ENCODE peak calls at places on chromosomes 13 and 19, in nine cellular contexts. One of them, this sample, is unnamed.

GRCh38 chr19:2312819-2313501 is 5.0 kb upstream of the LINGO3 start:
- DNase-seq in cardiac muscle cell: no peak
- DNase-seq in mucosa of descending colon: no peak
- DNase-seq in OCI-LY7: no peak
- DNase-seq in ovary: no peak
- DNase-seq in tibial nerve: no peak
- DNase-seq in hepatocyte: no peak
- DNase-seq in IMR-90: no peak
- DNase-seq in neuronal stem cell: no peak
- DNase-seq in this sample: no peak

GRCh38 chr13:37144661-37145060 is 39.2 kb upstream of the CSNK1A1L start:
- DNase-seq in cardiac muscle cell: no peak
- DNase-seq in mucosa of descending colon: no peak
- DNase-seq in OCI-LY7: no peak
- DNase-seq in ovary: no peak
- DNase-seq in tibial nerve: no peak
- DNase-seq in hepatocyte: peak; percentile 11
- DNase-seq in IMR-90: peak; percentile 66
- DNase-seq in neuronal stem cell: no peak
- DNase-seq in this sample: no peak

GRCh38 chr13:93455881-93456280 is 229.3 kb downstream of the GPC6 start:
- DNase-seq in cardiac muscle cell: no peak
- DNase-seq in mucosa of descending colon: no peak
- DNase-seq in OCI-LY7: no peak
- DNase-seq in ovary: no peak
- DNase-seq in tibial nerve: no peak
- DNase-seq in hepatocyte: no peak
- DNase-seq in IMR-90: no peak
- DNase-seq in neuronal stem cell: no peak
- DNase-seq in this sample: no peak

GRCh38 chr13:45040626-45041025 is 51.3 kb downstream of the GPALPP1 start:
- DNase-seq in cardiac muscle cell: no peak
- DNase-seq in mucosa of descending colon: no peak
- DNase-seq in OCI-LY7: no peak
- DNase-seq in ovary: no peak
- DNase-seq in tibial nerve: no peak
- DNase-seq in hepatocyte: no peak
- DNase-seq in IMR-90: no peak
- DNase-seq in neuronal stem cell: no peak
- DNase-seq in this sample: no peak

GRCh38 chr13:76846363-76846762 is 39.8 kb downstream of the KCTD12 start:
- DNase-seq in cardiac muscle cell: no peak
- DNase-seq in mucosa of descending colon: no peak
- DNase-seq in OCI-LY7: no peak
- DNase-seq in ovary: no peak
- DNase-seq in tibial nerve: no peak
- DNase-seq in hepatocyte: no peak
- DNase-seq in IMR-90: no peak
- DNase-seq in neuronal stem cell: no peak
- DNase-seq in this sample: no peak

GRCh38 chr19:40502647-40503046 is 35.8 kb downstream of the SPTBN4 start:
- DNase-seq in cardiac muscle cell: no peak
- DNase-seq in mucosa of descending colon: no peak
- DNase-seq in OCI-LY7: no peak
- DNase-seq in ovary: no peak
- DNase-seq in tibial nerve: no peak
- DNase-seq in hepatocyte: peak; percentile 44
- DNase-seq in IMR-90: no peak
- DNase-seq in neuronal stem cell: no peak
- DNase-seq in this sample: peak; percentile 81

GRCh38 chr13:40410315-40410714 is 256.1 kb downstream of the FOXO1 start:
- DNase-seq in cardiac muscle cell: peak; percentile 60
- DNase-seq in mucosa of descending colon: no peak
- DNase-seq in OCI-LY7: no peak
- DNase-seq in ovary: no peak
- DNase-seq in tibial nerve: no peak
- DNase-seq in hepatocyte: no peak
- DNase-seq in IMR-90: no peak
- DNase-seq in neuronal stem cell: no peak
- DNase-seq in this sample: no peak

GRCh38 chr19:10422846-10423245 is 2.5 kb downstream of the PDE4A start:
- DNase-seq in cardiac muscle cell: no peak
- DNase-seq in mucosa of descending colon: no peak
- DNase-seq in OCI-LY7: no peak
- DNase-seq in ovary: no peak
- DNase-seq in tibial nerve: no peak
- DNase-seq in hepatocyte: no peak
- DNase-seq in IMR-90: no peak
- DNase-seq in neuronal stem cell: no peak
- DNase-seq in this sample: no peak

GRCh38 chr19:4042731-4043082 is 24.0 kb downstream of the ZBTB7A start:
- DNase-seq in cardiac muscle cell: no peak
- DNase-seq in mucosa of descending colon: peak; percentile 64
- DNase-seq in OCI-LY7: no peak
- DNase-seq in ovary: no peak
- DNase-seq in tibial nerve: no peak
- DNase-seq in hepatocyte: no peak
- DNase-seq in IMR-90: no peak
- DNase-seq in neuronal stem cell: no peak
- DNase-seq in this sample: no peak

DNA sequence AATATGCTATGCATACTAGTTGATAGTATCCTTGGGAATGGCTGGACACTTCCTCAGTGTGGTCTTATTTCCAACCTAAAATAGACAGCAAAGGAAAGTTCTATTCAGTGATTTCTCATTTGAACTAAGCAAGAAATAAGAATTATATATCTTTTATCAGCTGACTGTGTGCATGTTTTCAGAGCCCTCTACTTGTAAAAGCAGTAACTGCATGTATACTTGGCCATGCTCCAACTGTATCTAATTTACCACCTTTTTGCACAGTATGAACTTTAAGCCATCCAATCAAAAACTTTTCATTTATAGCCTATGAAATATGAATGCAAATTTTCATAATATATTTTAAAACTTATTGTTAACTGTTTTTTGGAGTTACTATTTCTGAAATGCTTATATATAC is 136.4 kb upstream of the PCDH9 start:
- DNase-seq in cardiac muscle cell: peak; percentile 52
- DNase-seq in mucosa of descending colon: no peak
- DNase-seq in OCI-LY7: no peak
- DNase-seq in ovary: no peak
- DNase-seq in tibial nerve: no peak
- DNase-seq in hepatocyte: peak; percentile 22
- DNase-seq in IMR-90: peak; percentile 50
- DNase-seq in neuronal stem cell: no peak
- DNase-seq in this sample: no peak
- H3K36me3 ChIP-seq in cardiac muscle cell: no peaks in the 10 kb centered on the region
- H3K36me3 ChIP-seq in mucosa of descending colon: no peaks in the 10 kb centered on the region
- H3K36me3 ChIP-seq in OCI-LY7: no peaks in the 10 kb centered on the region
- H3K36me3 ChIP-seq in ovary: no peaks in the 10 kb centered on the region
- H3K36me3 ChIP-seq in tibial nerve: no peaks in the 10 kb centered on the region
- H3K36me3 ChIP-seq in hepatocyte: no peaks in the 10 kb centered on the region
- H3K36me3 ChIP-seq in IMR-90: no peaks in the 10 kb centered on the region
- H3K36me3 ChIP-seq in neuronal stem cell: no peaks in the 10 kb centered on the region
- H3K36me3 ChIP-seq in this sample: no peaks in the 10 kb centered on the region

DNA sequence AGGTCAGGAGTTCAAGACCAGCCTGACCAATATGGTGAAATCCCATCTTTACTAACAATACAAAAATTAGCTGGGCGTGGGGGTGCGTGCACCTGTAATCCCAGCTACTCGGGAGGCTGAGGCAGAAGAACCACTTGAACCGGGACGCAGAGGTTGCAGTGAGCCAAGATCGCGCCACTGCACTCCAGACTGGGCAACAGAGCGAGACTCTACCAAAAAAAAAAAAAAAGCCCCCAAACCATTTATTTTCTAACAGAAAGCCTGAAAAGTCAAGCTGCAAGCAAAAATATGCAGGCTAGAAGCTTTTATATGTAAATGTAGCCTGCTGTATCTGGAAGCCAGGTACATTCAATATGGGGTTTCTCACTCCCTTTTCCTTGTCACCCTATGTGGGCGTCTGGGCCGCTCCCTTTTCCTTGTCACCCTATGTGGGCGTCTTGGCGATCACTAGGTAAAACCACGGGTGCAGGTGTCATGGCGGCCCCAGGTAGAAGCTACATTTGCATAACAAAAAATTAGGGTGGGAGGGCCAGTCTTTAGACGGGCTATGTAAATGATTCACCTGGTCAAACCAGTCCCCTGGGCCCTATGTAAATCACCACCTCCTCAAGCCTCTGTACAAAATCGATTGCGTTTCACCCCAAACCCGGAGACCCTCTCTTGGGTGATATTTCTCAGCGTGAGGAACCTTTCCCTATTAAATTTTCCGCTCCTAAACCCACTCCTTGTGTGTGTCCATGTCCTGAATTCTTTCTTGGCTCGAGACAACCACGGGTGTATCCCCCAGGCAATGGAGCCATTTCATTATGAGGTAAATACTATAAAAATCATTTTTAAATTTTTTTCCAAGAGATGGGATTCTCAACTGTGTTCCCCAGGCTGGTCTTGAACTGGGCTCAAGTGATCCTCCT is 2.1 kb downstream of the TRIM13 start:
- DNase-seq in cardiac muscle cell: no peak
- DNase-seq in mucosa of descending colon: no peak
- DNase-seq in OCI-LY7: no peak
- DNase-seq in ovary: no peak
- DNase-seq in tibial nerve: no peak
- DNase-seq in hepatocyte: no peak
- DNase-seq in IMR-90: no peak
- DNase-seq in neuronal stem cell: no peak
- DNase-seq in this sample: peak; percentile 83
- H3K4me3 ChIP-seq in cardiac muscle cell: peak overlapping the region; percentile 73
- H3K4me3 ChIP-seq in mucosa of descending colon: no peak overlapping the region
- H3K4me3 ChIP-seq in OCI-LY7: peak overlapping the region; percentile 94
- H3K4me3 ChIP-seq in ovary: no peak overlapping the region
- H3K4me3 ChIP-seq in tibial nerve: peak overlapping the region; percentile 95
- H3K4me3 ChIP-seq in hepatocyte: no peak overlapping the region
- H3K4me3 ChIP-seq in IMR-90: no peak overlapping the region
- H3K4me3 ChIP-seq in neuronal stem cell: no peak overlapping the region
- H3K4me3 ChIP-seq in this sample: peak overlapping the region; percentile 98

GRCh38 chr19:33390908-33391630 is 17.6 kb downstream of the CEBPG start:
- DNase-seq in cardiac muscle cell: no peak
- DNase-seq in mucosa of descending colon: peak; percentile 39
- DNase-seq in OCI-LY7: no peak
- DNase-seq in ovary: peak; percentile 30
- DNase-seq in tibial nerve: peak; percentile 11
- DNase-seq in hepatocyte: no peak
- DNase-seq in IMR-90: no peak
- DNase-seq in neuronal stem cell: no peak
- DNase-seq in this sample: no peak

GRCh38 chr19:33388817-33389573 is 15.5 kb downstream of the CEBPG start:
- DNase-seq in cardiac muscle cell: no peak
- DNase-seq in mucosa of descending colon: peak; percentile 27
- DNase-seq in OCI-LY7: no peak
- DNase-seq in ovary: peak; percentile 22
- DNase-seq in tibial nerve: no peak
- DNase-seq in hepatocyte: no peak
- DNase-seq in IMR-90: no peak
- DNase-seq in neuronal stem cell: no peak
- DNase-seq in this sample: no peak

GRCh38 chr19:33390120-33390907 is 16.8 kb downstream of the CEBPG start:
- DNase-seq in cardiac muscle cell: peak; percentile 71
- DNase-seq in mucosa of descending colon: peak; percentile 64
- DNase-seq in OCI-LY7: no peak
- DNase-seq in ovary: peak; percentile 84
- DNase-seq in tibial nerve: peak; percentile 51
- DNase-seq in hepatocyte: no peak
- DNase-seq in IMR-90: no peak
- DNase-seq in neuronal stem cell: no peak
- DNase-seq in this sample: no peak

GRCh38 chr19:33388231-33388816 is 14.8 kb downstream of the CEBPG start:
- DNase-seq in cardiac muscle cell: no peak
- DNase-seq in mucosa of descending colon: peak; percentile 22
- DNase-seq in OCI-LY7: no peak
- DNase-seq in ovary: no peak
- DNase-seq in tibial nerve: no peak
- DNase-seq in hepatocyte: no peak
- DNase-seq in IMR-90: no peak
- DNase-seq in neuronal stem cell: no peak
- DNase-seq in this sample: no peak

DNA sequence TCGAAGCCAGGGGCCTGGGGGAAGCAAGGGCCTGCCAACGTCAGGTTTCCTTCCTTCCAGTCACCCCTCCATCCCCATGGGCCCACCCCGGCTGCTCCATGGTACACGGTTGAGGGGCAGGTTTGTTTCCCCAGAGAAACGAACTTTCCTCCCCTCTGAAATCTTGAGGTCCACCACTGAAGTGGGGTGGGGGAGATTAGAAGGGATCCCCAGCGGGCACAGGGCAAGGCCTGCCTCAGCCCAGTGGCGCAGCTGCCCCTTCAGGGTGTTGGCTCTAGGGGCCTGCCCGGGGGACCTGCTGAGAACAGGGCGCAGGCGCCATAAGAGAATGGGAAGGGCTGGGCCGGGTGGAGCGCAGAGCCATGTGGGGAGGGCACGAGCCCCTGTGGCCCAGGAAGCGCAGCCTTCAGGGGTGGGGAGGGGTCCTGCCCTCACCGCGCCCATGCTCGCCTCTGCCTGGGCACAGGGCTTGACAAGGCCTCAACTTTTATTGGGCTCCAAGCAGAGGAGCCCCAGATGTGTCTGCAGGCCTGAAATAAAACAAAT is 16.1 kb downstream of the CEBPG start:
- DNase-seq in cardiac muscle cell: no peak
- DNase-seq in mucosa of descending colon: peak; percentile 57
- DNase-seq in OCI-LY7: no peak
- DNase-seq in ovary: peak; percentile 14
- DNase-seq in tibial nerve: peak; percentile 12
- DNase-seq in hepatocyte: no peak
- DNase-seq in IMR-90: no peak
- DNase-seq in neuronal stem cell: no peak
- DNase-seq in this sample: no peak
- H3K4me1 ChIP-seq in cardiac muscle cell: no peaks in the 10 kb centered on the region
- H3K4me1 ChIP-seq in mucosa of descending colon: peaks cover 45% of the 10 kb centered on the region
- H3K4me1 ChIP-seq in OCI-LY7: no peaks in the 10 kb centered on the region
- H3K4me1 ChIP-seq in ovary: peaks cover 7% of the 10 kb centered on the region
- H3K4me1 ChIP-seq in tibial nerve: no peaks in the 10 kb centered on the region
- H3K4me1 ChIP-seq in hepatocyte: peaks cover 59% of the 10 kb centered on the region
- H3K4me1 ChIP-seq in IMR-90: peaks cover 12% of the 10 kb centered on the region
- H3K4me1 ChIP-seq in neuronal stem cell: no peaks in the 10 kb centered on the region
- H3K4me1 ChIP-seq in this sample: no peaks in the 10 kb centered on the region

GRCh38 chr19:32930567-32930966 is 41.2 kb downstream of the CEP89 start:
- DNase-seq in cardiac muscle cell: no peak
- DNase-seq in mucosa of descending colon: no peak
- DNase-seq in OCI-LY7: no peak
- DNase-seq in ovary: no peak
- DNase-seq in tibial nerve: no peak
- DNase-seq in hepatocyte: no peak
- DNase-seq in IMR-90: no peak
- DNase-seq in neuronal stem cell: no peak
- DNase-seq in this sample: no peak

GRCh38 chr19:32933571-32933970 is 38.2 kb downstream of the CEP89 start:
- DNase-seq in cardiac muscle cell: no peak
- DNase-seq in mucosa of descending colon: no peak
- DNase-seq in OCI-LY7: no peak
- DNase-seq in ovary: no peak
- DNase-seq in tibial nerve: no peak
- DNase-seq in hepatocyte: no peak
- DNase-seq in IMR-90: no peak
- DNase-seq in neuronal stem cell: no peak
- DNase-seq in this sample: no peak

GRCh38 chr19:32935629-32936028 is 36.1 kb downstream of the CEP89 start:
- DNase-seq in cardiac muscle cell: no peak
- DNase-seq in mucosa of descending colon: no peak
- DNase-seq in OCI-LY7: no peak
- DNase-seq in ovary: no peak
- DNase-seq in tibial nerve: no peak
- DNase-seq in hepatocyte: no peak
- DNase-seq in IMR-90: no peak
- DNase-seq in neuronal stem cell: no peak
- DNase-seq in this sample: no peak

GRCh38 chr19:32936065-32936464 is 35.7 kb downstream of the CEP89 start:
- DNase-seq in cardiac muscle cell: no peak
- DNase-seq in mucosa of descending colon: no peak
- DNase-seq in OCI-LY7: no peak
- DNase-seq in ovary: no peak
- DNase-seq in tibial nerve: no peak
- DNase-seq in hepatocyte: no peak
- DNase-seq in IMR-90: no peak
- DNase-seq in neuronal stem cell: no peak
- DNase-seq in this sample: no peak
- H3K36me3 ChIP-seq in cardiac muscle cell: no peaks in the 10 kb centered on the region
- H3K36me3 ChIP-seq in mucosa of descending colon: no peaks in the 10 kb centered on the region
- H3K36me3 ChIP-seq in OCI-LY7: peaks cover 3% of the 10 kb centered on the region
- H3K36me3 ChIP-seq in ovary: no peaks in the 10 kb centered on the region
- H3K36me3 ChIP-seq in tibial nerve: no peaks in the 10 kb centered on the region
- H3K36me3 ChIP-seq in hepatocyte: no peaks in the 10 kb centered on the region
- H3K36me3 ChIP-seq in IMR-90: peaks cover 20% of the 10 kb centered on the region
- H3K36me3 ChIP-seq in neuronal stem cell: peaks cover 75% of the 10 kb centered on the region
- H3K36me3 ChIP-seq in this sample: peaks cover 34% of the 10 kb centered on the region

This sample was measured in endodermal cell.